ENCODE peak calls at places on chromosomes 1 and 21, in six cellular contexts. P, G, F, I, H and R are unnamed samples.

GRCh38 chr1:230108580-230108979 is 41.5 kb downstream of the GALNT2 start:
- DNase-seq in G (no peak), H (no peak), I (no peak), P (no peak), F (no peak), R (no peak)

GRCh38 chr1:15090373-15090772 is 63.2 kb upstream of the TMEM51 start:
- DNase-seq in G (no peak), H (peak; percentile 86), F (no peak), I (no peak), P (no peak), R (no peak)

GRCh38 chr1:114002492-114003290 is 23.4 kb downstream of the OLFML3 start:
- DNase-seq in I (no peak), P (peak; percentile 68), H (peak; percentile 24), G (no peak), F (no peak), R (no peak)

GRCh38 chr1:100036718-100037664 is 67.2 kb downstream of the SLC35A3 start:
- DNase-seq in G (no peak), P (peak; percentile 42), F (no peak), H (peak; percentile 16), I (no peak), R (no peak)

GRCh38 chr1:22254756-22255155 is 111.9 kb upstream of the WNT4 start:
- DNase-seq in I (no peak), H (no peak), G (no peak), P (no peak), F (no peak), R (no peak)

GRCh38 chr1:21239181-21239580 is 51.1 kb downstream of the ECE1 start:
- DNase-seq in F (no peak), H (no peak), G (peak; percentile 55), I (no peak), P (no peak), R (no peak)

GRCh38 chr1:239899747-239900146 is 191.9 kb upstream of the FMN2 start:
- DNase-seq in H (no peak), I (no peak), P (no peak), F (no peak), G (no peak), R (no peak)

GRCh38 chr1:5480906-5481305 is 511.3 kb downstream of the NPHP4 start:
- DNase-seq in H (no peak), P (no peak), G (no peak), I (no peak), F (no peak), R (no peak)

GRCh38 chr1:40039245-40039756 is 1.2 kb upstream of the CAP1 start:
- DNase-seq in G (no peak), I (no peak), P (no peak), H (no peak), F (peak; percentile 77), R (peak; percentile 69)

GRCh38 chr1:81689531-81689941 is 111.2 kb upstream of the ADGRL2 start:
- DNase-seq in I (no peak), G (peak; percentile 10), H (no peak), F (peak; percentile 8), P (peak; percentile 85), R (no peak)

GRCh38 chr1:2611034-2611501 is 21.7 kb downstream of the MMEL1 start:
- DNase-seq in P (no peak), F (no peak), G (no peak), I (peak; percentile 53), H (peak; percentile 84), R (no peak)

GRCh38 chr1:92709738-92710137 is 75.2 kb downstream of the EVI5 start:
- DNase-seq in I (no peak), P (peak; percentile 53), F (no peak), H (no peak), G (no peak), R (no peak)

GRCh38 chr1:145960468-145961108 is 2.8 kb upstream of the LIX1L start:
- DNase-seq in H (peak; percentile 90), I (peak; percentile 93), P (peak; percentile 49), G (peak; percentile 42), F (peak; percentile 88), R (no peak)

GRCh38 chr1:35936828-35937227 is 5.9 kb downstream of the AGO3 start:
- DNase-seq in G (no peak), I (no peak), F (no peak), H (no peak), P (peak; percentile 27), R (no peak)

GRCh38 chr1:198604973-198605372 is 33.9 kb upstream of the PTPRC start:
- DNase-seq in F (no peak), I (no peak), P (no peak), G (no peak), H (no peak), R (no peak)

GRCh38 chr1:160361814-160362167 is 5.1 kb upstream of the NHLH1 start:
- DNase-seq in H (no peak), P (no peak), G (no peak), I (no peak), F (no peak), R (no peak)

GRCh38 chr21:15436031-15436430 is 293.8 kb upstream of the USP25 start:
- DNase-seq in P (no peak), G (no peak), H (no peak), F (no peak), I (no peak), R (no peak)

GRCh38 chr1:26686795-26687194 is 9.0 kb upstream of the ARID1A start:
- DNase-seq in P (peak; percentile 56), H (no peak), G (no peak), I (no peak), F (no peak), R (no peak)

GRCh38 chr1:61170328-61171238 is 88.2 kb downstream of the NFIA start:
- DNase-seq in P (peak; percentile 70), H (no peak), I (no peak), G (no peak), F (no peak), R (no peak)

GRCh38 chr1:20074725-20075171 is 4.8 kb downstream of the PLA2G5 start:
- DNase-seq in H (no peak), G (no peak), I (no peak), F (no peak), P (peak; percentile 60), R (no peak)

GRCh38 chr1:170253180-170253579 is 107.4 kb downstream of the NTMT2 start:
- DNase-seq in P (no peak), G (no peak), I (no peak), F (no peak), H (no peak), R (no peak)

GRCh38 chr1:179825201-179825600 is 52.4 kb downstream of the TOR1AIP2 start:
- DNase-seq in P (no peak), H (no peak), F (no peak), I (peak; percentile 66), G (no peak), R (no peak)

GRCh38 chr1:207987164-207987563 is 76.2 kb upstream of the CD34 start:
- DNase-seq in I (no peak), P (no peak), H (no peak), G (no peak), F (no peak), R (no peak)

GRCh38 chr1:191320062-191320461 is 838.2 kb upstream of the RGS18 start:
- DNase-seq in G (no peak), I (no peak), H (no peak), F (no peak), P (no peak), R (no peak)

GRCh38 chr1:150221552-150221951 is 14.4 kb downstream of the ANP32E start:
- DNase-seq in I (no peak), F (no peak), G (no peak), H (no peak), P (peak; percentile 71), R (no peak)
- TF ChIP-seq CTCF in I (peak; percentile 36), F (peak; percentile 18), G (peak; percentile 43), H (peak; percentile 43), P (peak; percentile 61), R (peak; percentile 39)

GRCh38 chr1:1574721-1575537 is at the start of gene SSU72:
- DNase-seq in G (peak; percentile 98), P (peak; percentile 90), H (peak; percentile 98), F (peak; percentile 92), I (peak; percentile 97), R (peak; percentile 74)
- TF ChIP-seq CTCF in G (no peak), P (no peak), H (no peak), F (no peak), I (no peak), R (no peak)

GRCh38 chr1:171740987-171741871 is 636 bp downstream of the VAMP4 start:
- DNase-seq in F (peak; percentile 53), P (peak; percentile 35), H (peak; percentile 42), I (peak; percentile 69), G (peak; percentile 61), R (peak; percentile 18)
- TF ChIP-seq CTCF in F (no peak), P (peak; percentile 39), H (peak; percentile 16), I (no peak), G (peak; percentile 5), R (peak; percentile 11)

DNA sequence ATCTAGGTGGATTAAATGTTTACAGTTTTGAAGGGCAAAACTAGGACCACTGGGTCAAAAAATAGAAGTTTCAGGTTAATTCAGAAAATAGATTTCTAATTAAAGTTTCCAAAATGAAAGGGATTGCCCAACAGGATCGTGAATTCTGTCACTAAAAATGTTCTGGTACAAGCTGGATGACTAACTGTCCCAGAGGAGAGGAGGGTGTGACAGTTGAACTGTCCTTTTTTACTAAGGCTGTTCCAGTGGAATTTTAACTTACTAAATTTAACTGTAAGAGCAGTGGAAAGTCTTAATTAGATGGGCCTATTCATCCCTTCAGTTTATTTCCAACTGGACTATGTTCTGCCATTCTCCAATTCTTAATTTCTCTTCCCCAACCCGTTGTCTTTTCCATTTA is 7.2 kb downstream of the SNX7 start:
- DNase-seq in I (no peak), G (no peak), F (no peak), H (no peak), P (no peak), R (no peak)
- TF ChIP-seq CTCF in I (no peak), G (no peak), F (no peak), H (no peak), P (no peak), R (no peak)

DNA sequence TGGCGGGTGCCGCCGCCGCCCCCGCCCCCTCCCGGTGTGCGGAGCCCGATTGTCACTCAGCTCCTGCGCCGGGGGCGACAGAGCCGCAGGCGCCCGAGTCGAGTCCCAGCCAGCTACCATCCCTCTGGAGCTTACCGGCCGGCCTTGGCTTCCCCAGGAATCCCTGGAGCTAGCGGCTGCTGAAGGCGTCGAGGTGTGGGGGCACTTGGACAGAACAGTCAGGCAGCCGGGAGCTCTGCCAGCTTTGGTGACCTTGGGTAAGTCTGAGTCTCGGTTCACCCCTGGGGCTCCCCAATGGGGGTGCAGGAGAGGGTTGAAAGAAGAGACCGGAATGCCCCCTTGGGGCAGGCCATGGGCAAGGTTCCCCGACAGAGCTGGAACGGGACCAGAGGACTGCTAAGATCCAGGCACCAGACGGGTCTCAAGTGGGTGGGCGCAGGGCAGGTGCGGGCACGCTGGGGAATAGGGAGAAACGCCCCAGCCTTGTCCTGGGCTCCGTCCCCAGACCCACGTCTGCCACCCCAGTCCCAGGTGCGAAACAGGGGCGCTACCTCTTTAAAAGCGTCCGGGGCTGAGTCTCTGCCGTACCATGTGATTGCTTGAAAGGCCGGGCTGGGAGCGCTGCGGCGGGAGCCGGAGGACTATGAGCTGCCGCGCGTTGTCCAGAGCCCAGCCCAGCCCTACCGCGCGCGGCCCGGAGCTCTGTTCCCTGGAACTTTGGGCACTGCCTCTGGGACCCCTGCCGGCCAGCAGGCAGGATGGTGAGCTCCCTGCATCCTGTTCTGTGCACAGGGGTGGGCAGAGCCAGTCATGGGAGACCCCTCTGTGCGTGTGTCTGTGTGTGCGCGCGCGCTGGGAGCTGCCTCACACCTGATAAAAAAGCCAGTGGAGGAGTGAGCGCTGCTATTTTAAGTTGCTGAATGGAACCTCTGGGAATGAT is at the start of gene ADORA1:
- DNase-seq in H (peak; percentile 87), G (no peak), P (peak; percentile 47), F (peak; percentile 62), I (peak; percentile 76), R (no peak)
- TF ChIP-seq CTCF in H (peak; percentile 33), G (no peak), P (peak; percentile 22), F (no peak), I (no peak), R (no peak)

GRCh38 chr1:90045853-90046563 is 51.1 kb downstream of the ZNF326 start:
- DNase-seq in F (no peak), P (peak; percentile 16), H (peak; percentile 51), G (peak; percentile 13), I (no peak), R (no peak)
- TF ChIP-seq CTCF in F (no peak), P (peak; percentile 77), H (peak; percentile 82), G (peak; percentile 48), I (peak; percentile 24), R (peak; percentile 67)